ENCODE peak calls at places on chromosome 2, in four cellular contexts. R is H1, D is GM12878, Y is HepG2. A is an unnamed sample. For H3K4me1, the result is how much of the 10 kb centered on the place peaks cover.

GRCh38 chr2:86809481-86810121 is 18.9 kb upstream of the CD8A start:
- DNase-seq in Y (no peak), R (no peak), D (no peak), A (no peak)

GRCh38 chr2:69643602-69644505 is at the start of gene AAK1:
- DNase-seq in R (no peak), Y (peak), D (peak), A (peak)

GRCh38 chr2:149451417-149452165 is 121.2 kb downstream of the LYPD6 start:
- DNase-seq in D (no peak), R (no peak), Y (no peak), A (peak)

GRCh38 chr2:230023313-230023712 is 45.4 kb downstream of the SLC16A14 start:
- DNase-seq in D (no peak), Y (no peak), R (no peak), A (no peak)

GRCh38 chr2:54341656-54342055 is 85.6 kb upstream of the TSPYL6 start:
- DNase-seq in D (no peak), R (no peak), Y (no peak), A (no peak)

GRCh38 chr2:158011055-158011771 is 90.5 kb upstream of the UPP2 start:
- DNase-seq in D (no peak), Y (no peak), R (peak), A (peak)

GRCh38 chr2:162075689-162076132 is 1.7 kb upstream of the DPP4 start:
- DNase-seq in R (no peak), Y (no peak), D (no peak), A (no peak)

GRCh38 chr2:105038383-105039061 is 653 bp downstream of the MRPS9 start:
- DNase-seq in R (no peak), D (no peak), Y (no peak), A (peak)

GRCh38 chr2:20728114-20728758 is 61.3 kb downstream of the GDF7 start:
- DNase-seq in R (no peak), D (no peak), Y (peak), A (no peak)

GRCh38 chr2:189500456-189501160 is 59.3 kb downstream of the WDR75 start:
- DNase-seq in R (no peak), Y (no peak), D (no peak), A (no peak)

GRCh38 chr2:176885661-176886060 is 326.9 kb upstream of the HNRNPA3 start:
- DNase-seq in Y (no peak), D (no peak), R (no peak), A (no peak)

GRCh38 chr2:16717477-16717876 is 51.8 kb upstream of the CYRIA start:
- DNase-seq in Y (no peak), D (no peak), R (no peak), A (no peak)

GRCh38 chr2:132009874-132010521 is 151.8 kb downstream of the ANKRD30BL start:
- DNase-seq in Y (no peak), D (no peak), R (no peak), A (no peak)

GRCh38 chr2:204665244-204665643 is 120.0 kb downstream of the PARD3B start:
- DNase-seq in R (no peak), Y (peak), D (no peak), A (no peak)

GRCh38 chr2:205685314-205686230 is 3.3 kb downstream of the NRP2 start:
- DNase-seq in Y (no peak), D (no peak), R (no peak), A (no peak)

GRCh38 chr2:204470178-204470620 is 75.1 kb upstream of the PARD3B start:
- DNase-seq in Y (no peak), R (no peak), D (no peak), A (no peak)

GRCh38 chr2:217804786-217805678 is 197.8 kb downstream of the TNS1 start:
- DNase-seq in Y (no peak), R (no peak), D (no peak), A (no peak)

GRCh38 chr2:67476808-67477790 is 80.0 kb downstream of the ETAA1 start:
- DNase-seq in Y (peak), D (no peak), R (no peak), A (no peak)

GRCh38 chr2:186599186-186599778 is 9.4 kb downstream of the ITGAV start:
- DNase-seq in R (no peak), Y (no peak), D (no peak), A (no peak)

GRCh38 chr2:196259507-196260481 is 88.4 kb upstream of the STK17B start:
- DNase-seq in Y (peak), R (no peak), D (no peak), A (no peak)

GRCh38 chr2:75632091-75632704 is 14.4 kb upstream of the MRPL19 start:
- DNase-seq in D (no peak), R (no peak), Y (no peak), A (no peak)

GRCh38 chr2:16635796-16636699 is 29.6 kb downstream of the CYRIA start:
- DNase-seq in R (no peak), Y (no peak), D (no peak), A (no peak)

GRCh38 chr2:24276349-24276899 is 83.9 kb downstream of the ITSN2 start:
- DNase-seq in R (no peak), D (no peak), Y (no peak), A (no peak)

GRCh38 chr2:172964511-172964910 is 111.1 kb upstream of the MAP3K20 start:
- DNase-seq in R (no peak), Y (no peak), D (no peak), A (no peak)
- H3K9ac ChIP-seq in R (no peak), Y (no peak), D (no peak), A (no peak)

DNA sequence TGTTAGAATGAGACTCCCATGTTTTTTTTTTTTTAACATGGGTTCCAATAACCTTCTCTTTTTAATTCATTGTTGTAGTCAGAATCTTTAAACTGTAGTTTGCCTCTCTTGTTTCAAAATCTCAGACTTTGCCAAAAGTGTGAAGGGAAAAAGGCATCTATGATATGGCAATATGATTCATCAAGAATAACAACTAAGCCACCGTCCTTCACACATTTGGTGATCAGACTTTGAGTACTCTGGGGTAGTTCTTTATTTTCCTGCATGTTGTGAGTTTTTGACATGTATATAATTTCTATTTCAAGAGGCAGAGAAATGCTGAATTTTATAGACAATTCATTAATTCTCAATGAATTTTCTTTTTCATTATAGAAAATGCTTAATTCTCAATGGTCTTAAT is 53.5 kb upstream of the CERS6 start:
- DNase-seq in Y (no peak), D (no peak), R (no peak), A (no peak)
- H3K4me1 ChIP-seq in Y (under half), D (under half), R (under half), A (under half)

GRCh38 chr2:10343658-10344057 is 41.0 kb downstream of the HPCAL1 start:
- DNase-seq in D (no peak), Y (no peak), R (no peak), A (no peak)

GRCh38 chr2:10345813-10346212 is 43.1 kb downstream of the HPCAL1 start:
- DNase-seq in R (no peak), Y (no peak), D (no peak), A (no peak)

GRCh38 chr2:10345126-10345525 is 42.4 kb downstream of the HPCAL1 start:
- DNase-seq in Y (no peak), R (no peak), D (no peak), A (no peak)

GRCh38 chr2:10343191-10343590 is 40.5 kb downstream of the HPCAL1 start:
- DNase-seq in Y (no peak), R (no peak), D (no peak), A (no peak)

GRCh38 chr2:10344105-10345066 is 41.7 kb downstream of the HPCAL1 start:
- DNase-seq in D (no peak), R (no peak), Y (no peak), A (no peak)
- TF ChIP-seq SUZ12 in D (no peak), R (no peak), Y (no peak), A (no peak)

DNA sequence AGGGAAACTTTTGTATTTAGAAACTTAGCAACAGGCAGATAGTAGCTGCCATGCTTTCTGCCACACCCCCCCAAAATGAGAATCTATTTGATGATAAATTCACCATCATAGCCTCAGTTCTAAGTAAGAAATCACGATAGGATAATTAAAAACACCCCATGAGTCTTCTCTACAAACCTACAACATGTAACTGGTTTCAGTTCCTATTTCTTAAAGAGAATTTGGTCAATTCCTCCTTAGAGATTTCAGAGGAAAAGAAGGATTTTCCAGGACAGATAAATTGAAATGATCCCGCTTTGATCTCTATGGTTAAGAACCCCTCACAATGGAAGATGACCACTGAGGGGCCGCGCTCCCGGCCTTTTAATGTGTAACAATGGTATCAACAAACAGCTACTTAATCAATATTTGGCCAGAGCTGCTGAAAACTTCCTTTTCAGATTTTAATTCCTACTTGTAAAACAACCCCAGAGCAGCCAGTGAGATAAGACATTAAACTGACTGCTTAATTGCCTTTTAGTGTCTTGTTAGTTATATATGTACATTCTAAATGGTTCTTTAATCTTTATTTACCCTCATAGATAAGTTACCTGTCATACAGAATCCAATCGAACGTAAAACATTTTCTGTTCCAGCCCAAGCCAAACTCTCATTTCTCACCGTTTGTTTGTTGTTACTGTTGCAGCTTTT is 10.1 kb downstream of the PAX3 start:
- DNase-seq in Y (no peak), D (no peak), R (no peak), A (no peak)
- H3K9ac ChIP-seq in Y (no peak), D (no peak), R (no peak), A (no peak)